ENCODE peak calls at places on chromosomes 16 and 17, in eight cellular contexts. P, X, U, A, Z, I, D and B are unnamed samples.

GRCh38 chr17:80968602-80969029 is 23.0 kb upstream of the CHMP6 start:
- DNase-seq in P (no peak), X (peak; percentile 35), U (peak; percentile 28), A (no peak), Z (no peak), I (no peak), D (no peak), B (no peak)

GRCh38 chr17:74345433-74346241 is 16.0 kb downstream of the BTBD17 start:
- DNase-seq in P (no peak), X (no peak), U (no peak), A (no peak), Z (no peak), I (no peak), D (no peak), B (no peak)

GRCh38 chr16:66525396-66526180 is 24.3 kb downstream of the TK2 start:
- DNase-seq in P (peak; percentile 92), X (no peak), U (no peak), A (no peak), Z (no peak), I (no peak), D (no peak), B (no peak)

GRCh38 chr16:11497329-11497805 is 89.4 kb downstream of the LITAF start:
- DNase-seq in P (peak; percentile 74), X (peak; percentile 94), U (peak; percentile 85), A (peak; percentile 40), Z (peak; percentile 75), I (no peak), D (no peak), B (no peak)

GRCh38 chr17:19578545-19578944 is 44.9 kb downstream of the SLC47A1 start:
- DNase-seq in P (peak; percentile 2), X (no peak), U (no peak), A (no peak), Z (no peak), I (no peak), D (no peak), B (no peak)

GRCh38 chr16:85169333-85170065 is 57.2 kb upstream of the CIBAR2 start:
- DNase-seq in P (peak; percentile 12), X (no peak), U (no peak), A (peak; percentile 35), Z (no peak), I (no peak), D (no peak), B (no peak)

GRCh38 chr17:17661834-17662233 is 19.4 kb upstream of the RAI1 start:
- DNase-seq in P (no peak), X (no peak), U (no peak), A (no peak), Z (no peak), I (no peak), D (no peak), B (no peak)

GRCh38 chr17:7122386-7122785 is 7.8 kb upstream of the ASGR2 start:
- DNase-seq in P (peak; percentile 3), X (no peak), U (no peak), A (no peak), Z (no peak), I (no peak), D (no peak), B (no peak)

GRCh38 chr17:47776330-47777197 is 43.5 kb downstream of the TBX21 start:
- DNase-seq in P (peak; percentile 36), X (no peak), U (peak; percentile 2), A (peak; percentile 38), Z (peak; percentile 59), I (no peak), D (peak; percentile 39), B (peak; percentile 31)

GRCh38 chr16:88533945-88534641 is 36.1 kb upstream of the ZC3H18 start:
- DNase-seq in P (peak; percentile 15), X (peak; percentile 76), U (peak; percentile 29), A (peak; percentile 92), Z (peak; percentile 89), I (peak; percentile 76), D (peak; percentile 95), B (peak; percentile 78)

GRCh38 chr17:22496450-22496849 is 804.1 kb downstream of the KCNJ18 start:
- DNase-seq in P (no peak), X (no peak), U (no peak), A (no peak), Z (no peak), I (no peak), D (no peak), B (no peak)

GRCh38 chr16:88877564-88878289 is 11.3 kb upstream of the PABPN1L start:
- DNase-seq in P (no peak), X (no peak), U (no peak), A (no peak), Z (no peak), I (no peak), D (no peak), B (no peak)

GRCh38 chr17:73973881-73974409 is 229.5 kb upstream of the RPL38 start:
- DNase-seq in P (no peak), X (no peak), U (no peak), A (no peak), Z (no peak), I (no peak), D (no peak), B (no peak)

GRCh38 chr17:66839616-66840015 is 4.7 kb downstream of the CACNG5 start:
- DNase-seq in P (no peak), X (no peak), U (no peak), A (no peak), Z (no peak), I (no peak), D (no peak), B (no peak)

GRCh38 chr16:17515421-17516210 is 44.9 kb upstream of the XYLT1 start:
- DNase-seq in P (peak; percentile 82), X (no peak), U (no peak), A (no peak), Z (peak; percentile 66), I (no peak), D (no peak), B (no peak)

GRCh38 chr17:73320601-73321264 is 8.9 kb upstream of the CDC42EP4 start:
- DNase-seq in P (peak; percentile 32), X (no peak), U (no peak), A (no peak), Z (no peak), I (no peak), D (no peak), B (no peak)

GRCh38 chr16:17204248-17205043 is 266.3 kb downstream of the XYLT1 start:
- DNase-seq in P (no peak), X (no peak), U (no peak), A (no peak), Z (no peak), I (no peak), D (no peak), B (no peak)

GRCh38 chr17:46003907-46004748 is 5.1 kb downstream of the STH start:
- DNase-seq in P (no peak), X (peak; percentile 83), U (peak; percentile 66), A (no peak), Z (no peak), I (no peak), D (no peak), B (no peak)

GRCh38 chr16:29821663-29822115 is 1.4 kb downstream of the MVP start:
- DNase-seq in P (peak; percentile 80), X (no peak), U (no peak), A (no peak), Z (peak; percentile 84), I (no peak), D (no peak), B (no peak)

GRCh38 chr16:57606847-57607501 is 21.5 kb upstream of the ADGRG1 start:
- DNase-seq in P (no peak), X (no peak), U (peak; percentile 9), A (peak; percentile 29), Z (no peak), I (no peak), D (no peak), B (no peak)

GRCh38 chr16:57690782-57691471 is 3.7 kb upstream of the DRC7 start:
- DNase-seq in P (no peak), X (no peak), U (no peak), A (no peak), Z (no peak), I (no peak), D (no peak), B (no peak)

GRCh38 chr17:82497483-82498405 is 21.8 kb upstream of the FOXK2 start:
- DNase-seq in P (peak; percentile 56), X (no peak), U (no peak), A (peak; percentile 71), Z (no peak), I (peak; percentile 30), D (no peak), B (peak; percentile 51)

GRCh38 chr16:81997738-81998137 is 13.5 kb downstream of the SDR42E1 start:
- DNase-seq in P (peak; percentile 76), X (no peak), U (no peak), A (no peak), Z (peak; percentile 73), I (no peak), D (no peak), B (no peak)

GRCh38 chr17:1008008-1008761 is 11.3 kb downstream of the TIMM22 start:
- DNase-seq in P (no peak), X (peak; percentile 18), U (no peak), A (no peak), Z (no peak), I (no peak), D (no peak), B (no peak)

GRCh38 chr16:50611332-50611934 is 63.2 kb downstream of the NKD1 start:
- DNase-seq in P (no peak), X (no peak), U (no peak), A (no peak), Z (no peak), I (no peak), D (no peak), B (no peak)

GRCh38 chr16:26454102-26454501 is 612.6 kb upstream of the C16orf82 start:
- DNase-seq in P (peak; percentile 2), X (no peak), U (no peak), A (no peak), Z (no peak), I (no peak), D (no peak), B (no peak)

GRCh38 chr16:53754938-53755910 is 51.3 kb downstream of the FTO start:
- DNase-seq in P (no peak), X (no peak), U (peak; percentile 52), A (no peak), Z (no peak), I (no peak), D (no peak), B (no peak)

GRCh38 chr17:34283571-34283970 is 2.0 kb upstream of the CCL11 start:
- DNase-seq in P (no peak), X (no peak), U (no peak), A (no peak), Z (no peak), I (no peak), D (no peak), B (no peak)